ENCODE peak calls at places on chromosomes 11 and 22, in eight cellular contexts. F is transverse colon; K is Calu3; M is iPS DF 19.7; Z is NK-92 treated with Interleukin-12 subunit alpha and Interleukin-12 subunit beta, amount 100 ng/mL, for 24 hours; A is D721Med; I is AG04450; R is dorsolateral prefrontal cortex. P is an unnamed sample.

GRCh38 chr11:74532496-74533246 is 39.1 kb upstream of the LIPT2 start:
- DNase-seq in F (peak; percentile 29), K (peak; percentile 70), M (no peak), Z (no peak), A (no peak), I (no peak), R (no peak), P (no peak)

GRCh38 chr22:27583930-27584329 is 217.6 kb downstream of the MN1 start:
- DNase-seq in F (no peak), K (no peak), M (no peak), Z (no peak), A (no peak), I (no peak), R (no peak), P (no peak)

GRCh38 chr11:122853971-122854446 is 15.7 kb downstream of the CRTAM start:
- DNase-seq in F (peak; percentile 31), K (peak; percentile 61), M (peak; percentile 75), Z (no peak), A (no peak), I (peak; percentile 59), R (no peak), P (no peak)

GRCh38 chr22:24810043-24810749 is 4.2 kb downstream of the SGSM1 start:
- DNase-seq in F (no peak), K (no peak), M (no peak), Z (no peak), A (no peak), I (no peak), R (peak; percentile 67), P (peak; percentile 73)

GRCh38 chr11:18705651-18706281 is 7.2 kb downstream of the TMEM86A start:
- DNase-seq in F (peak; percentile 37), K (no peak), M (no peak), Z (no peak), A (no peak), I (no peak), R (no peak), P (peak; percentile 62)

GRCh38 chr11:95853138-95853537 is 62.8 kb downstream of the CEP57 start:
- DNase-seq in F (no peak), K (no peak), M (no peak), Z (no peak), A (peak; percentile 15), I (no peak), R (no peak), P (no peak)

GRCh38 chr11:129063118-129063517 is 120.4 kb upstream of the TP53AIP1 start:
- DNase-seq in F (no peak), K (no peak), M (no peak), Z (no peak), A (no peak), I (no peak), R (no peak), P (no peak)

GRCh38 chr11:115348404-115348803 is 155.8 kb downstream of the CADM1 start:
- DNase-seq in F (no peak), K (no peak), M (no peak), Z (no peak), A (no peak), I (no peak), R (no peak), P (no peak)

GRCh38 chr22:31106651-31107205 is 640 bp downstream of the SELENOM start:
- DNase-seq in F (no peak), K (no peak), M (no peak), Z (no peak), A (no peak), I (no peak), R (no peak), P (no peak)

GRCh38 chr11:64372802-64373597 is 14.0 kb downstream of the RPS6KA4 start:
- DNase-seq in F (no peak), K (peak; percentile 44), M (peak; percentile 75), Z (no peak), A (no peak), I (no peak), R (peak; percentile 88), P (peak; percentile 70)

GRCh38 chr11:117815262-117815803 is 9.2 kb downstream of the FXYD2 start:
- DNase-seq in F (peak; percentile 55), K (no peak), M (no peak), Z (peak; percentile 57), A (no peak), I (no peak), R (no peak), P (peak; percentile 75)

GRCh38 chr22:40637181-40638150 is 947 bp upstream of the MRTFA start:
- DNase-seq in F (peak; percentile 70), K (no peak), M (no peak), Z (no peak), A (no peak), I (no peak), R (peak; percentile 47), P (peak; percentile 89)

GRCh38 chr11:19071255-19071654 is 10.7 kb upstream of the MRGPRX2 start:
- DNase-seq in F (peak; percentile 75), K (peak; percentile 79), M (peak; percentile 61), Z (peak; percentile 25), A (peak; percentile 46), I (peak; percentile 53), R (peak; percentile 68), P (peak; percentile 75)

GRCh38 chr22:50507421-50507990 is at the start of gene LMF2:
- DNase-seq in F (peak; percentile 95), K (peak; percentile 91), M (no peak), Z (no peak), A (peak; percentile 66), I (no peak), R (peak; percentile 91), P (peak; percentile 97)

GRCh38 chr22:37147186-37147990 is 2.3 kb downstream of the IL2RB start:
- DNase-seq in F (no peak), K (no peak), M (no peak), Z (no peak), A (no peak), I (no peak), R (no peak), P (peak; percentile 38)

GRCh38 chr22:39522567-39523300 is 2.4 kb downstream of the ATF4 start:
- DNase-seq in F (peak; percentile 69), K (peak; percentile 25), M (no peak), Z (no peak), A (no peak), I (no peak), R (peak; percentile 82), P (peak; percentile 73)

P was measured in aorta.